ENCODE peak calls at places on chromosomes 7 and 10, in ten cellular contexts. One of them, this sample, is unnamed.

GRCh38 chr7:121391686-121392085 is 4.4 kb downstream of the FAM3C start:
- DNase-seq in glutamatergic neuron: no peak
- DNase-seq in AG04450: no peak
- DNase-seq in gastrocnemius medialis: no peak
- DNase-seq in adrenal gland: no peak
- DNase-seq in dorsolateral prefrontal cortex: no peak
- DNase-seq in upper lobe of right lung: no peak
- DNase-seq in HFFc6: no peak
- DNase-seq in choroid plexus epithelial cell: no peak
- DNase-seq in cardiac fibroblast: no peak
- DNase-seq in this sample: no peak

GRCh38 chr10:74432841-74433594 is 282.0 kb downstream of the ADK start:
- DNase-seq in glutamatergic neuron: no peak
- DNase-seq in AG04450: peak
- DNase-seq in gastrocnemius medialis: no peak
- DNase-seq in adrenal gland: no peak
- DNase-seq in dorsolateral prefrontal cortex: no peak
- DNase-seq in upper lobe of right lung: no peak
- DNase-seq in HFFc6: peak
- DNase-seq in choroid plexus epithelial cell: peak
- DNase-seq in cardiac fibroblast: peak
- DNase-seq in this sample: no peak

GRCh38 chr10:76356557-76356956 is 925.1 kb downstream of the LRMDA start:
- DNase-seq in glutamatergic neuron: no peak
- DNase-seq in AG04450: no peak
- DNase-seq in gastrocnemius medialis: no peak
- DNase-seq in adrenal gland: no peak
- DNase-seq in dorsolateral prefrontal cortex: no peak
- DNase-seq in upper lobe of right lung: no peak
- DNase-seq in HFFc6: no peak
- DNase-seq in choroid plexus epithelial cell: no peak
- DNase-seq in cardiac fibroblast: no peak
- DNase-seq in this sample: no peak

GRCh38 chr7:103011650-103012049 is 62.9 kb downstream of the FBXL13 start:
- DNase-seq in glutamatergic neuron: no peak
- DNase-seq in AG04450: no peak
- DNase-seq in gastrocnemius medialis: no peak
- DNase-seq in adrenal gland: no peak
- DNase-seq in dorsolateral prefrontal cortex: no peak
- DNase-seq in upper lobe of right lung: no peak
- DNase-seq in HFFc6: no peak
- DNase-seq in choroid plexus epithelial cell: no peak
- DNase-seq in cardiac fibroblast: peak
- DNase-seq in this sample: no peak

GRCh38 chr7:107118109-107118900 is 50.5 kb upstream of the HBP1 start:
- DNase-seq in glutamatergic neuron: no peak
- DNase-seq in AG04450: no peak
- DNase-seq in gastrocnemius medialis: no peak
- DNase-seq in adrenal gland: no peak
- DNase-seq in dorsolateral prefrontal cortex: no peak
- DNase-seq in upper lobe of right lung: no peak
- DNase-seq in HFFc6: no peak
- DNase-seq in choroid plexus epithelial cell: peak
- DNase-seq in cardiac fibroblast: peak
- DNase-seq in this sample: no peak

GRCh38 chr10:87585565-87586514 is 73.8 kb upstream of the PAPSS2 start:
- DNase-seq in glutamatergic neuron: no peak
- DNase-seq in AG04450: no peak
- DNase-seq in gastrocnemius medialis: no peak
- DNase-seq in adrenal gland: no peak
- DNase-seq in dorsolateral prefrontal cortex: no peak
- DNase-seq in upper lobe of right lung: no peak
- DNase-seq in HFFc6: no peak
- DNase-seq in choroid plexus epithelial cell: peak
- DNase-seq in cardiac fibroblast: peak
- DNase-seq in this sample: no peak

GRCh38 chr7:29723599-29723998 is 82.7 kb upstream of the WIPF3 start:
- DNase-seq in glutamatergic neuron: no peak
- DNase-seq in AG04450: no peak
- DNase-seq in gastrocnemius medialis: no peak
- DNase-seq in adrenal gland: no peak
- DNase-seq in dorsolateral prefrontal cortex: no peak
- DNase-seq in upper lobe of right lung: no peak
- DNase-seq in HFFc6: peak
- DNase-seq in choroid plexus epithelial cell: peak
- DNase-seq in cardiac fibroblast: peak
- DNase-seq in this sample: no peak

GRCh38 chr7:141686074-141686473 is 15.9 kb downstream of the DENND11 start:
- DNase-seq in glutamatergic neuron: no peak
- DNase-seq in AG04450: no peak
- DNase-seq in gastrocnemius medialis: no peak
- DNase-seq in adrenal gland: no peak
- DNase-seq in dorsolateral prefrontal cortex: no peak
- DNase-seq in upper lobe of right lung: no peak
- DNase-seq in HFFc6: no peak
- DNase-seq in choroid plexus epithelial cell: no peak
- DNase-seq in cardiac fibroblast: no peak
- DNase-seq in this sample: no peak

GRCh38 chr10:11177926-11178453 is 160.3 kb downstream of the CELF2 start:
- DNase-seq in glutamatergic neuron: peak
- DNase-seq in AG04450: no peak
- DNase-seq in gastrocnemius medialis: no peak
- DNase-seq in adrenal gland: no peak
- DNase-seq in dorsolateral prefrontal cortex: no peak
- DNase-seq in upper lobe of right lung: no peak
- DNase-seq in HFFc6: no peak
- DNase-seq in choroid plexus epithelial cell: no peak
- DNase-seq in cardiac fibroblast: peak
- DNase-seq in this sample: no peak

GRCh38 chr10:20855398-20856038 is 41.6 kb downstream of the NEBL start:
- DNase-seq in glutamatergic neuron: no peak
- DNase-seq in AG04450: peak
- DNase-seq in gastrocnemius medialis: no peak
- DNase-seq in adrenal gland: no peak
- DNase-seq in dorsolateral prefrontal cortex: no peak
- DNase-seq in upper lobe of right lung: no peak
- DNase-seq in HFFc6: no peak
- DNase-seq in choroid plexus epithelial cell: peak
- DNase-seq in cardiac fibroblast: peak
- DNase-seq in this sample: no peak
- TF ChIP-seq CTCF in glutamatergic neuron: peak
- TF ChIP-seq CTCF in AG04450: peak
- TF ChIP-seq CTCF in gastrocnemius medialis: no peak
- TF ChIP-seq CTCF in adrenal gland: peak
- TF ChIP-seq CTCF in dorsolateral prefrontal cortex: no peak
- TF ChIP-seq CTCF in upper lobe of right lung: peak
- TF ChIP-seq CTCF in HFFc6: peak
- TF ChIP-seq CTCF in choroid plexus epithelial cell: peak
- TF ChIP-seq CTCF in cardiac fibroblast: peak
- TF ChIP-seq CTCF in this sample: peak

DNA sequence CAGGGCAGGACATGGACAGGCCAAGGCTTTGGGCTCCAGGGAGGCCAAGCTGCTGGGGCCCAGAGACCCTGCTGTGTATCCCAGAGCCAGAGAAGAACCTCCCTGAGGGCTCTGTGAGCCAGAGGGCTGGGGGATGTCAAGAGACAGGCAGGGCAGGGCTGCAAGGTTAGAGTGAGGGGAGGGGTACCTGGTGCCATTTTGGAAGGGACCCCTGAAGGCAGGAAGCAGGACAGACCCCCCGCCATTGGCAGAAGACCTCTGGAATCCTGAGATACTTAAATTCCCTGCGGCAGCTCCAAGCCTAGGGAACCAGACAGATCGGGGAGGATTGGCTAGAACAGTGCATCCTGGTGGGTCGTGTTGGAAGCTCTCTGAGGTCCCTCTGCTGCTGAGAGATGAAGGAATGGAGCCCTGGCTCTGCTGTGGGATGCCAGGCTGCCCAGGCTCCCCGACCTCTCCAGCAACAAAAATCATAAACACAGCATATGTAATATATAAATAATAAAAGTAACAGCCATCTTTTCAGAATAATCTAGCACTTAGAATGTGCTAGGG is 75.0 kb downstream of the LHPP start:
- DNase-seq in glutamatergic neuron: no peak
- DNase-seq in AG04450: no peak
- DNase-seq in gastrocnemius medialis: no peak
- DNase-seq in adrenal gland: no peak
- DNase-seq in dorsolateral prefrontal cortex: no peak
- DNase-seq in upper lobe of right lung: no peak
- DNase-seq in HFFc6: no peak
- DNase-seq in choroid plexus epithelial cell: no peak
- DNase-seq in cardiac fibroblast: no peak
- DNase-seq in this sample: no peak
- TF ChIP-seq CTCF in glutamatergic neuron: no peak
- TF ChIP-seq CTCF in AG04450: no peak
- TF ChIP-seq CTCF in gastrocnemius medialis: no peak
- TF ChIP-seq CTCF in adrenal gland: no peak
- TF ChIP-seq CTCF in dorsolateral prefrontal cortex: no peak
- TF ChIP-seq CTCF in upper lobe of right lung: no peak
- TF ChIP-seq CTCF in HFFc6: no peak
- TF ChIP-seq CTCF in choroid plexus epithelial cell: peak
- TF ChIP-seq CTCF in cardiac fibroblast: no peak
- TF ChIP-seq CTCF in this sample: no peak

DNA sequence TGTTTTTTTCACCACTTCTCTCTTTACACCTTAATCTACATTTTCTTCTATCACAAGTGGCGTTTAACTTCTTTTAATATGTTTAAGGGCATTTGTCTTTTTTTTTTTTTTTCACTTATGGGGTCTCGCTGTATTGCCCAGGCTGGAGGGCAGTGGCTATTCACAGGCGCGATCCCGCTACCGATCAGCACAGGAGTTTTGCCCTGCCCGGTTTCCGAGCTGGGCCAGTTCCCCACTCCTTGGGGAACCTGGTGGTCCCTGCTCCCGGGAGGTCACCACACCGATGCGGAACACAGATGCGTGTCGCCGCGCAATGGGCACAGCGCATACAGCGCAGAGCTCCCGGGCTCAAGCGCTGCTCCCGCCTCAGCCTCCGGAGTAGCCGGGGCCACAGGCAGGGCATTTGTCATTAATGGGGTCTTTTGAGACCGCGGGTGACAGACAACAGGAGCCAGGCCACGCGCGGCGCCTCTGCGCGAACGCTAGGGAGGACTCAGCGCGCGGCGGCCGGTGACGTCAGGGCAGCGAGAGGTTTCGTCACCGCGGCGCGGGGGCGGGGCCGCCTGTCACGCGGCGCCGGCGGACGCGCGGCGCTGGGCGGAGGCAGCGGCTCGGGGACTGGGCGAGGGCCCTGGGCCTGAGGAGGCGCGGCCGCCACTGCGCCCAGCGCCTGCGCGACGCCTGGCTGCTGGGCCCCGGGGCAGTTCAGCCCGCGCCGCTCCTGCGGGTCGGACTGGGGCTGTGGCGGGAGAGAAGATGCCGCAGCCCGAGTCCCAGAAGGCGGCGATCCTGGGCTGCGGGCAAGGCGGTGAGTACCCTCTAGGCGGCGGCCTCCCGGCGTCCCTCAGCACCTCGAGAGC is at the start of gene GALNT11:
- DNase-seq in glutamatergic neuron: peak
- DNase-seq in AG04450: peak
- DNase-seq in gastrocnemius medialis: peak
- DNase-seq in adrenal gland: peak
- DNase-seq in dorsolateral prefrontal cortex: peak
- DNase-seq in upper lobe of right lung: peak
- DNase-seq in HFFc6: peak
- DNase-seq in choroid plexus epithelial cell: peak
- DNase-seq in cardiac fibroblast: peak
- DNase-seq in this sample: peak
- TF ChIP-seq CTCF in glutamatergic neuron: no peak
- TF ChIP-seq CTCF in AG04450: peak
- TF ChIP-seq CTCF in gastrocnemius medialis: peak
- TF ChIP-seq CTCF in adrenal gland: no peak
- TF ChIP-seq CTCF in dorsolateral prefrontal cortex: peak
- TF ChIP-seq CTCF in upper lobe of right lung: peak
- TF ChIP-seq CTCF in HFFc6: peak
- TF ChIP-seq CTCF in choroid plexus epithelial cell: peak
- TF ChIP-seq CTCF in cardiac fibroblast: peak
- TF ChIP-seq CTCF in this sample: peak

DNA sequence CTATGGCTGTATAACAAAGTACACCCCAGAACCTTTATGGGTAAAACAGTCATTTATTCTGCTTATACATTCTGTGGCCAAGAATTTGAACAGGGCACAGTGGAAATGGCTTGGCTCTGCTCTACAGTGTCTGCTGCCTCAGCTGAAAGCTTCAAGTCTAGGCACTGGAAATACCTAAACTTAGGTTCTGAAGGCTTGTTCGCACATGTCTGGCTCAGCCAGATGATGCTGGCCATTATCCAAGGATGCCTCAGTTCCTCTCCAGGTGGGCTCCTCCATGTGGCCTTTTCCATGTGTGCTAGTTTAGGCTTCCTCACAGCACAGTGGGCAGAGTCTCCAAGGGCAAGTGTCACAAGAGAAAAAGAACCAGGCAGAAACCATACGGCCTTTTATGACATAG is 76.8 kb downstream of the RALA start:
- DNase-seq in glutamatergic neuron: no peak
- DNase-seq in AG04450: no peak
- DNase-seq in gastrocnemius medialis: no peak
- DNase-seq in adrenal gland: no peak
- DNase-seq in dorsolateral prefrontal cortex: no peak
- DNase-seq in upper lobe of right lung: no peak
- DNase-seq in HFFc6: no peak
- DNase-seq in choroid plexus epithelial cell: no peak
- DNase-seq in cardiac fibroblast: no peak
- DNase-seq in this sample: no peak
- TF ChIP-seq CTCF in glutamatergic neuron: no peak
- TF ChIP-seq CTCF in AG04450: no peak
- TF ChIP-seq CTCF in gastrocnemius medialis: no peak
- TF ChIP-seq CTCF in adrenal gland: no peak
- TF ChIP-seq CTCF in dorsolateral prefrontal cortex: no peak
- TF ChIP-seq CTCF in upper lobe of right lung: no peak
- TF ChIP-seq CTCF in HFFc6: no peak
- TF ChIP-seq CTCF in choroid plexus epithelial cell: no peak
- TF ChIP-seq CTCF in cardiac fibroblast: no peak
- TF ChIP-seq CTCF in this sample: no peak